ENCODE peak calls at places on chromosomes 12 and 14, in six cellular contexts. One of them, this sample, is unnamed.

GRCh38 chr12:91171475-91171874 is 11.1 kb downstream of the DCN start:
- DNase-seq in glomerular endothelial cell: no peak
- DNase-seq in AG09319: no peak
- DNase-seq in stimulated activated CD4-positive, alpha-beta T cell treated with anti-CD3 and anti-CD28 coated beads, Interleukin-12 subunit alpha, Interleukin-12 subunit beta, amount 100 ng/mL, for 4 hours: no peak
- DNase-seq in lower leg skin: no peak
- DNase-seq in mammary epithelial cell: no peak
- DNase-seq in this sample: no peak

GRCh38 chr12:113154351-113154973 is 4.9 kb downstream of the CFAP73 start:
- DNase-seq in glomerular endothelial cell: no peak
- DNase-seq in AG09319: no peak
- DNase-seq in stimulated activated CD4-positive, alpha-beta T cell treated with anti-CD3 and anti-CD28 coated beads, Interleukin-12 subunit alpha, Interleukin-12 subunit beta, amount 100 ng/mL, for 4 hours: no peak
- DNase-seq in lower leg skin: no peak
- DNase-seq in mammary epithelial cell: no peak
- DNase-seq in this sample: no peak

GRCh38 chr14:81449114-81449513 is 49.0 kb upstream of the STON2 start:
- DNase-seq in glomerular endothelial cell: no peak
- DNase-seq in AG09319: no peak
- DNase-seq in stimulated activated CD4-positive, alpha-beta T cell treated with anti-CD3 and anti-CD28 coated beads, Interleukin-12 subunit alpha, Interleukin-12 subunit beta, amount 100 ng/mL, for 4 hours: no peak
- DNase-seq in lower leg skin: no peak
- DNase-seq in mammary epithelial cell: no peak
- DNase-seq in this sample: no peak

GRCh38 chr12:14193623-14194022 is 171.9 kb upstream of the ATF7IP start:
- DNase-seq in glomerular endothelial cell: no peak
- DNase-seq in AG09319: no peak
- DNase-seq in stimulated activated CD4-positive, alpha-beta T cell treated with anti-CD3 and anti-CD28 coated beads, Interleukin-12 subunit alpha, Interleukin-12 subunit beta, amount 100 ng/mL, for 4 hours: no peak
- DNase-seq in lower leg skin: peak
- DNase-seq in mammary epithelial cell: no peak
- DNase-seq in this sample: no peak

GRCh38 chr12:772056-772697 is 19.8 kb downstream of the WNK1 start:
- DNase-seq in glomerular endothelial cell: no peak
- DNase-seq in AG09319: no peak
- DNase-seq in stimulated activated CD4-positive, alpha-beta T cell treated with anti-CD3 and anti-CD28 coated beads, Interleukin-12 subunit alpha, Interleukin-12 subunit beta, amount 100 ng/mL, for 4 hours: no peak
- DNase-seq in lower leg skin: no peak
- DNase-seq in mammary epithelial cell: no peak
- DNase-seq in this sample: no peak

GRCh38 chr14:76894308-76894707 is 68.1 kb downstream of the LRRC74A start:
- DNase-seq in glomerular endothelial cell: no peak
- DNase-seq in AG09319: no peak
- DNase-seq in stimulated activated CD4-positive, alpha-beta T cell treated with anti-CD3 and anti-CD28 coated beads, Interleukin-12 subunit alpha, Interleukin-12 subunit beta, amount 100 ng/mL, for 4 hours: no peak
- DNase-seq in lower leg skin: no peak
- DNase-seq in mammary epithelial cell: no peak
- DNase-seq in this sample: no peak

GRCh38 chr12:122868471-122869177 is 27.3 kb downstream of the VPS37B start:
- DNase-seq in glomerular endothelial cell: no peak
- DNase-seq in AG09319: no peak
- DNase-seq in stimulated activated CD4-positive, alpha-beta T cell treated with anti-CD3 and anti-CD28 coated beads, Interleukin-12 subunit alpha, Interleukin-12 subunit beta, amount 100 ng/mL, for 4 hours: no peak
- DNase-seq in lower leg skin: peak
- DNase-seq in mammary epithelial cell: no peak
- DNase-seq in this sample: no peak

GRCh38 chr14:46054526-46054925 is 597.1 kb downstream of the RPL10L start:
- DNase-seq in glomerular endothelial cell: no peak
- DNase-seq in AG09319: no peak
- DNase-seq in stimulated activated CD4-positive, alpha-beta T cell treated with anti-CD3 and anti-CD28 coated beads, Interleukin-12 subunit alpha, Interleukin-12 subunit beta, amount 100 ng/mL, for 4 hours: no peak
- DNase-seq in lower leg skin: no peak
- DNase-seq in mammary epithelial cell: peak
- DNase-seq in this sample: no peak

GRCh38 chr12:91620949-91621348 is 438.3 kb upstream of the DCN start:
- DNase-seq in glomerular endothelial cell: no peak
- DNase-seq in AG09319: no peak
- DNase-seq in stimulated activated CD4-positive, alpha-beta T cell treated with anti-CD3 and anti-CD28 coated beads, Interleukin-12 subunit alpha, Interleukin-12 subunit beta, amount 100 ng/mL, for 4 hours: no peak
- DNase-seq in lower leg skin: no peak
- DNase-seq in mammary epithelial cell: no peak
- DNase-seq in this sample: no peak

GRCh38 chr12:100381379-100381778 is 24.5 kb downstream of the SLC17A8 start:
- DNase-seq in glomerular endothelial cell: no peak
- DNase-seq in AG09319: no peak
- DNase-seq in stimulated activated CD4-positive, alpha-beta T cell treated with anti-CD3 and anti-CD28 coated beads, Interleukin-12 subunit alpha, Interleukin-12 subunit beta, amount 100 ng/mL, for 4 hours: no peak
- DNase-seq in lower leg skin: no peak
- DNase-seq in mammary epithelial cell: no peak
- DNase-seq in this sample: no peak

GRCh38 chr14:51176819-51177218 is 63.2 kb upstream of the TMX1 start:
- DNase-seq in glomerular endothelial cell: no peak
- DNase-seq in AG09319: no peak
- DNase-seq in stimulated activated CD4-positive, alpha-beta T cell treated with anti-CD3 and anti-CD28 coated beads, Interleukin-12 subunit alpha, Interleukin-12 subunit beta, amount 100 ng/mL, for 4 hours: no peak
- DNase-seq in lower leg skin: no peak
- DNase-seq in mammary epithelial cell: no peak
- DNase-seq in this sample: no peak

GRCh38 chr12:80712866-80713265 is 3.8 kb upstream of the MYF5 start:
- DNase-seq in glomerular endothelial cell: no peak
- DNase-seq in AG09319: no peak
- DNase-seq in stimulated activated CD4-positive, alpha-beta T cell treated with anti-CD3 and anti-CD28 coated beads, Interleukin-12 subunit alpha, Interleukin-12 subunit beta, amount 100 ng/mL, for 4 hours: no peak
- DNase-seq in lower leg skin: no peak
- DNase-seq in mammary epithelial cell: no peak
- DNase-seq in this sample: no peak

GRCh38 chr12:116160196-116160595 is 117.3 kb downstream of the MED13L start:
- DNase-seq in glomerular endothelial cell: no peak
- DNase-seq in AG09319: no peak
- DNase-seq in stimulated activated CD4-positive, alpha-beta T cell treated with anti-CD3 and anti-CD28 coated beads, Interleukin-12 subunit alpha, Interleukin-12 subunit beta, amount 100 ng/mL, for 4 hours: no peak
- DNase-seq in lower leg skin: no peak
- DNase-seq in mammary epithelial cell: peak
- DNase-seq in this sample: no peak

GRCh38 chr12:59911516-59911915 is 315.7 kb downstream of the SLC16A7 start:
- DNase-seq in glomerular endothelial cell: no peak
- DNase-seq in AG09319: no peak
- DNase-seq in stimulated activated CD4-positive, alpha-beta T cell treated with anti-CD3 and anti-CD28 coated beads, Interleukin-12 subunit alpha, Interleukin-12 subunit beta, amount 100 ng/mL, for 4 hours: no peak
- DNase-seq in lower leg skin: no peak
- DNase-seq in mammary epithelial cell: no peak
- DNase-seq in this sample: no peak

GRCh38 chr12:10234562-10234961 is 21.9 kb downstream of the GABARAPL1 start:
- DNase-seq in glomerular endothelial cell: no peak
- DNase-seq in AG09319: no peak
- DNase-seq in stimulated activated CD4-positive, alpha-beta T cell treated with anti-CD3 and anti-CD28 coated beads, Interleukin-12 subunit alpha, Interleukin-12 subunit beta, amount 100 ng/mL, for 4 hours: no peak
- DNase-seq in lower leg skin: no peak
- DNase-seq in mammary epithelial cell: no peak
- DNase-seq in this sample: no peak

GRCh38 chr14:77315115-77315944 is 5.4 kb downstream of the POMT2 start:
- DNase-seq in glomerular endothelial cell: no peak
- DNase-seq in AG09319: no peak
- DNase-seq in stimulated activated CD4-positive, alpha-beta T cell treated with anti-CD3 and anti-CD28 coated beads, Interleukin-12 subunit alpha, Interleukin-12 subunit beta, amount 100 ng/mL, for 4 hours: no peak
- DNase-seq in lower leg skin: peak
- DNase-seq in mammary epithelial cell: no peak
- DNase-seq in this sample: no peak

GRCh38 chr14:103518416-103519042 is 4.1 kb downstream of the CKB start:
- DNase-seq in glomerular endothelial cell: no peak
- DNase-seq in AG09319: no peak
- DNase-seq in stimulated activated CD4-positive, alpha-beta T cell treated with anti-CD3 and anti-CD28 coated beads, Interleukin-12 subunit alpha, Interleukin-12 subunit beta, amount 100 ng/mL, for 4 hours: peak
- DNase-seq in lower leg skin: peak
- DNase-seq in mammary epithelial cell: peak
- DNase-seq in this sample: no peak

GRCh38 chr12:92134638-92135274 is 10.9 kb downstream of the BTG1 start:
- DNase-seq in glomerular endothelial cell: no peak
- DNase-seq in AG09319: no peak
- DNase-seq in stimulated activated CD4-positive, alpha-beta T cell treated with anti-CD3 and anti-CD28 coated beads, Interleukin-12 subunit alpha, Interleukin-12 subunit beta, amount 100 ng/mL, for 4 hours: no peak
- DNase-seq in lower leg skin: no peak
- DNase-seq in mammary epithelial cell: peak
- DNase-seq in this sample: no peak

GRCh38 chr12:27186240-27186839 is 57.7 kb upstream of the STK38L start:
- DNase-seq in glomerular endothelial cell: no peak
- DNase-seq in AG09319: no peak
- DNase-seq in stimulated activated CD4-positive, alpha-beta T cell treated with anti-CD3 and anti-CD28 coated beads, Interleukin-12 subunit alpha, Interleukin-12 subunit beta, amount 100 ng/mL, for 4 hours: no peak
- DNase-seq in lower leg skin: no peak
- DNase-seq in mammary epithelial cell: no peak
- DNase-seq in this sample: no peak

GRCh38 chr14:70254476-70254961 is 65.8 kb upstream of the SLC8A3 start:
- DNase-seq in glomerular endothelial cell: no peak
- DNase-seq in AG09319: no peak
- DNase-seq in stimulated activated CD4-positive, alpha-beta T cell treated with anti-CD3 and anti-CD28 coated beads, Interleukin-12 subunit alpha, Interleukin-12 subunit beta, amount 100 ng/mL, for 4 hours: no peak
- DNase-seq in lower leg skin: no peak
- DNase-seq in mammary epithelial cell: peak
- DNase-seq in this sample: peak

GRCh38 chr12:25241171-25242020 is 9.3 kb downstream of the KRAS start:
- DNase-seq in glomerular endothelial cell: no peak
- DNase-seq in AG09319: peak
- DNase-seq in stimulated activated CD4-positive, alpha-beta T cell treated with anti-CD3 and anti-CD28 coated beads, Interleukin-12 subunit alpha, Interleukin-12 subunit beta, amount 100 ng/mL, for 4 hours: no peak
- DNase-seq in lower leg skin: no peak
- DNase-seq in mammary epithelial cell: no peak
- DNase-seq in this sample: no peak

GRCh38 chr12:58301337-58302122 is 360.2 kb downstream of the ATP23 start:
- DNase-seq in glomerular endothelial cell: no peak
- DNase-seq in AG09319: no peak
- DNase-seq in stimulated activated CD4-positive, alpha-beta T cell treated with anti-CD3 and anti-CD28 coated beads, Interleukin-12 subunit alpha, Interleukin-12 subunit beta, amount 100 ng/mL, for 4 hours: no peak
- DNase-seq in lower leg skin: no peak
- DNase-seq in mammary epithelial cell: no peak
- DNase-seq in this sample: no peak

GRCh38 chr12:71426648-71427047 is 12.9 kb upstream of the LGR5 start:
- DNase-seq in glomerular endothelial cell: no peak
- DNase-seq in AG09319: no peak
- DNase-seq in stimulated activated CD4-positive, alpha-beta T cell treated with anti-CD3 and anti-CD28 coated beads, Interleukin-12 subunit alpha, Interleukin-12 subunit beta, amount 100 ng/mL, for 4 hours: no peak
- DNase-seq in lower leg skin: no peak
- DNase-seq in mammary epithelial cell: peak
- DNase-seq in this sample: no peak

GRCh38 chr12:116142936-116143882 is 134.3 kb downstream of the MED13L start:
- DNase-seq in glomerular endothelial cell: peak
- DNase-seq in AG09319: no peak
- DNase-seq in stimulated activated CD4-positive, alpha-beta T cell treated with anti-CD3 and anti-CD28 coated beads, Interleukin-12 subunit alpha, Interleukin-12 subunit beta, amount 100 ng/mL, for 4 hours: no peak
- DNase-seq in lower leg skin: no peak
- DNase-seq in mammary epithelial cell: peak
- DNase-seq in this sample: no peak

GRCh38 chr14:104146651-104147345 is 8.4 kb downstream of the KIF26A start:
- DNase-seq in glomerular endothelial cell: no peak
- DNase-seq in AG09319: no peak
- DNase-seq in stimulated activated CD4-positive, alpha-beta T cell treated with anti-CD3 and anti-CD28 coated beads, Interleukin-12 subunit alpha, Interleukin-12 subunit beta, amount 100 ng/mL, for 4 hours: no peak
- DNase-seq in lower leg skin: no peak
- DNase-seq in mammary epithelial cell: no peak
- DNase-seq in this sample: no peak

GRCh38 chr12:15336772-15337553 is 14.7 kb downstream of the PTPRO start:
- DNase-seq in glomerular endothelial cell: peak
- DNase-seq in AG09319: peak
- DNase-seq in stimulated activated CD4-positive, alpha-beta T cell treated with anti-CD3 and anti-CD28 coated beads, Interleukin-12 subunit alpha, Interleukin-12 subunit beta, amount 100 ng/mL, for 4 hours: no peak
- DNase-seq in lower leg skin: no peak
- DNase-seq in mammary epithelial cell: peak
- DNase-seq in this sample: no peak

GRCh38 chr12:92857818-92858217 is 71.3 kb downstream of the EEA1 start:
- DNase-seq in glomerular endothelial cell: no peak
- DNase-seq in AG09319: no peak
- DNase-seq in stimulated activated CD4-positive, alpha-beta T cell treated with anti-CD3 and anti-CD28 coated beads, Interleukin-12 subunit alpha, Interleukin-12 subunit beta, amount 100 ng/mL, for 4 hours: no peak
- DNase-seq in lower leg skin: no peak
- DNase-seq in mammary epithelial cell: no peak
- DNase-seq in this sample: no peak

GRCh38 chr14:102988054-102988453 is 65.6 kb downstream of the AMN start:
- DNase-seq in glomerular endothelial cell: no peak
- DNase-seq in AG09319: no peak
- DNase-seq in stimulated activated CD4-positive, alpha-beta T cell treated with anti-CD3 and anti-CD28 coated beads, Interleukin-12 subunit alpha, Interleukin-12 subunit beta, amount 100 ng/mL, for 4 hours: no peak
- DNase-seq in lower leg skin: no peak
- DNase-seq in mammary epithelial cell: peak
- DNase-seq in this sample: no peak

GRCh38 chr14:101132051-101132541 is 228.6 kb upstream of the RTL1 start:
- DNase-seq in glomerular endothelial cell: no peak
- DNase-seq in AG09319: no peak
- DNase-seq in stimulated activated CD4-positive, alpha-beta T cell treated with anti-CD3 and anti-CD28 coated beads, Interleukin-12 subunit alpha, Interleukin-12 subunit beta, amount 100 ng/mL, for 4 hours: no peak
- DNase-seq in lower leg skin: no peak
- DNase-seq in mammary epithelial cell: no peak
- DNase-seq in this sample: no peak

GRCh38 chr14:71050227-71050823 is 143.1 kb downstream of the PCNX1 start:
- DNase-seq in glomerular endothelial cell: no peak
- DNase-seq in AG09319: no peak
- DNase-seq in stimulated activated CD4-positive, alpha-beta T cell treated with anti-CD3 and anti-CD28 coated beads, Interleukin-12 subunit alpha, Interleukin-12 subunit beta, amount 100 ng/mL, for 4 hours: no peak
- DNase-seq in lower leg skin: no peak
- DNase-seq in mammary epithelial cell: no peak
- DNase-seq in this sample: no peak

GRCh38 chr14:68244272-68244975 is 424.8 kb downstream of the RAD51B start:
- DNase-seq in glomerular endothelial cell: no peak
- DNase-seq in AG09319: no peak
- DNase-seq in stimulated activated CD4-positive, alpha-beta T cell treated with anti-CD3 and anti-CD28 coated beads, Interleukin-12 subunit alpha, Interleukin-12 subunit beta, amount 100 ng/mL, for 4 hours: no peak
- DNase-seq in lower leg skin: no peak
- DNase-seq in mammary epithelial cell: no peak
- DNase-seq in this sample: no peak

GRCh38 chr14:100391777-100392176 is 68.6 kb downstream of the SLC25A47 start:
- DNase-seq in glomerular endothelial cell: no peak
- DNase-seq in AG09319: peak
- DNase-seq in stimulated activated CD4-positive, alpha-beta T cell treated with anti-CD3 and anti-CD28 coated beads, Interleukin-12 subunit alpha, Interleukin-12 subunit beta, amount 100 ng/mL, for 4 hours: no peak
- DNase-seq in lower leg skin: no peak
- DNase-seq in mammary epithelial cell: no peak
- DNase-seq in this sample: no peak